ENCODE peak calls at places on chromosomes 6 and 20, in four cellular contexts. One of them, this sample, is unnamed.

GRCh38 chr6:2899596-2899995 is 3.5 kb downstream of the SERPINB9 start:
- DNase-seq in nephron progenitor cell: no peak
- DNase-seq in MCF 10A: no peak
- DNase-seq in PC-3: no peak
- DNase-seq in this sample: no peak

GRCh38 chr6:11766589-11767450 is 11.8 kb downstream of the ADTRP start:
- DNase-seq in nephron progenitor cell: no peak
- DNase-seq in MCF 10A: peak; percentile 89
- DNase-seq in PC-3: peak; percentile 95
- DNase-seq in this sample: no peak

GRCh38 chr6:111487656-111488055 is 4.6 kb upstream of the REV3L start:
- DNase-seq in nephron progenitor cell: no peak
- DNase-seq in MCF 10A: peak; percentile 71
- DNase-seq in PC-3: peak; percentile 35
- DNase-seq in this sample: no peak

GRCh38 chr20:62063981-62064787 is 1.5 kb downstream of the TAF4 start:
- DNase-seq in nephron progenitor cell: peak; percentile 40
- DNase-seq in MCF 10A: no peak
- DNase-seq in PC-3: peak; percentile 38
- DNase-seq in this sample: peak; percentile 93

GRCh38 chr6:45415315-45415714 is 37.6 kb upstream of the SUPT3H start:
- DNase-seq in nephron progenitor cell: no peak
- DNase-seq in MCF 10A: no peak
- DNase-seq in PC-3: no peak
- DNase-seq in this sample: no peak

GRCh38 chr20:58956078-58956477 is 25.0 kb upstream of the NELFCD start:
- DNase-seq in nephron progenitor cell: no peak
- DNase-seq in MCF 10A: peak; percentile 74
- DNase-seq in PC-3: peak; percentile 47
- DNase-seq in this sample: no peak

GRCh38 chr20:278607-279571 is 11.7 kb downstream of the C20orf96 start:
- DNase-seq in nephron progenitor cell: no peak
- DNase-seq in MCF 10A: no peak
- DNase-seq in PC-3: no peak
- DNase-seq in this sample: no peak

GRCh38 chr20:38902601-38903000 is 23.6 kb upstream of the FAM83D start:
- DNase-seq in nephron progenitor cell: no peak
- DNase-seq in MCF 10A: no peak
- DNase-seq in PC-3: no peak
- DNase-seq in this sample: no peak

GRCh38 chr6:139762587-139763031 is 388.2 kb upstream of the CITED2 start:
- DNase-seq in nephron progenitor cell: no peak
- DNase-seq in MCF 10A: peak; percentile 48
- DNase-seq in PC-3: peak; percentile 69
- DNase-seq in this sample: no peak

GRCh38 chr6:13787146-13787545 is 27.2 kb downstream of the MCUR1 start:
- DNase-seq in nephron progenitor cell: no peak
- DNase-seq in MCF 10A: no peak
- DNase-seq in PC-3: no peak
- DNase-seq in this sample: no peak

GRCh38 chr6:169839898-169840631 is 88.6 kb downstream of the ERMARD start:
- DNase-seq in nephron progenitor cell: no peak
- DNase-seq in MCF 10A: no peak
- DNase-seq in PC-3: no peak
- DNase-seq in this sample: no peak

GRCh38 chr6:68575765-68576439 is 59.2 kb upstream of the ADGRB3 start:
- DNase-seq in nephron progenitor cell: peak; percentile 65
- DNase-seq in MCF 10A: no peak
- DNase-seq in PC-3: peak; percentile 33
- DNase-seq in this sample: no peak

GRCh38 chr6:169529931-169530761 is 171.7 kb downstream of the WDR27 start:
- DNase-seq in nephron progenitor cell: no peak
- DNase-seq in MCF 10A: no peak
- DNase-seq in PC-3: peak; percentile 61
- DNase-seq in this sample: no peak

GRCh38 chr6:89375902-89376301 is 23.4 kb upstream of the UBE2J1 start:
- DNase-seq in nephron progenitor cell: no peak
- DNase-seq in MCF 10A: no peak
- DNase-seq in PC-3: no peak
- DNase-seq in this sample: no peak

GRCh38 chr6:4732691-4733315 is 43.4 kb upstream of the CDYL start:
- DNase-seq in nephron progenitor cell: peak; percentile 27
- DNase-seq in MCF 10A: peak; percentile 91
- DNase-seq in PC-3: peak; percentile 93
- DNase-seq in this sample: no peak

GRCh38 chr6:113893866-113894265 is 36.7 kb downstream of the MARCKS start:
- DNase-seq in nephron progenitor cell: no peak
- DNase-seq in MCF 10A: no peak
- DNase-seq in PC-3: no peak
- DNase-seq in this sample: no peak

GRCh38 chr6:117265425-117266266 is at the start of gene VGLL2:
- DNase-seq in nephron progenitor cell: peak; percentile 78
- DNase-seq in MCF 10A: peak; percentile 23
- DNase-seq in PC-3: no peak
- DNase-seq in this sample: peak; percentile 84

GRCh38 chr20:29443819-29444218 is 1813.6 kb upstream of the DEFB115 start:
- DNase-seq in nephron progenitor cell: no peak
- DNase-seq in MCF 10A: no peak
- DNase-seq in PC-3: no peak
- DNase-seq in this sample: no peak

GRCh38 chr20:53028337-53029007 is 56.3 kb downstream of the TSHZ2 start:
- DNase-seq in nephron progenitor cell: no peak
- DNase-seq in MCF 10A: peak; percentile 26
- DNase-seq in PC-3: no peak
- DNase-seq in this sample: no peak

GRCh38 chr20:16902657-16903056 is 154.5 kb downstream of the OTOR start:
- DNase-seq in nephron progenitor cell: no peak
- DNase-seq in MCF 10A: no peak
- DNase-seq in PC-3: no peak
- DNase-seq in this sample: no peak

GRCh38 chr20:16904751-16905150 is 156.6 kb downstream of the OTOR start:
- DNase-seq in nephron progenitor cell: no peak
- DNase-seq in MCF 10A: peak; percentile 25
- DNase-seq in PC-3: peak; percentile 13
- DNase-seq in this sample: no peak
- TF ChIP-seq CTCF in nephron progenitor cell: no peak
- TF ChIP-seq CTCF in MCF 10A: no peak
- TF ChIP-seq CTCF in PC-3: peak; percentile 37
- TF ChIP-seq CTCF in this sample: peak; percentile 15

GRCh38 chr6:119264854-119265397 is 84.6 kb downstream of the MAN1A1 start:
- DNase-seq in nephron progenitor cell: no peak
- DNase-seq in MCF 10A: no peak
- DNase-seq in PC-3: no peak
- DNase-seq in this sample: no peak

GRCh38 chr6:119256978-119257462 is 92.5 kb downstream of the MAN1A1 start:
- DNase-seq in nephron progenitor cell: no peak
- DNase-seq in MCF 10A: no peak
- DNase-seq in PC-3: no peak
- DNase-seq in this sample: no peak

GRCh38 chr6:119262612-119263011 is 86.9 kb downstream of the MAN1A1 start:
- DNase-seq in nephron progenitor cell: no peak
- DNase-seq in MCF 10A: no peak
- DNase-seq in PC-3: no peak
- DNase-seq in this sample: no peak

GRCh38 chr6:119259027-119259426 is 90.5 kb downstream of the MAN1A1 start:
- DNase-seq in nephron progenitor cell: no peak
- DNase-seq in MCF 10A: peak; percentile 19
- DNase-seq in PC-3: peak; percentile 63
- DNase-seq in this sample: no peak

DNA sequence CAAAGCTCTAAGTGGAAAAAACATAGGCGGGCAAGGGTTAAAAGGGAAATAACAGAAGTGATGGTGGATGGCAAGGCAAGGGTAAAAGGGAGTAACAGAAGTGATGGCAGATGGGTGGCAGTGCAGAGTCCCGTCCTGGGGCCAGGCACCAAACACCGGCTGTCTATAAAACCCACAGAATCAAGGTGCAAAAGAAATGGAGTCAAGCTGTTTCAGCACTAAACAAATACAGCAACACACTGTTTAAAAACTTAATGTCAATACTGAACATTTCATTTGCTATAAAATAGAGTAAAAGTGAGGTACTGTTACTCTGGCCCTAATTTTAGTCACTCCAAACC is 87.6 kb downstream of the MAN1A1 start:
- DNase-seq in nephron progenitor cell: no peak
- DNase-seq in MCF 10A: no peak
- DNase-seq in PC-3: no peak
- DNase-seq in this sample: no peak
- TF ChIP-seq CTCF in nephron progenitor cell: no peak
- TF ChIP-seq CTCF in MCF 10A: no peak
- TF ChIP-seq CTCF in PC-3: no peak
- TF ChIP-seq CTCF in this sample: no peak

DNA sequence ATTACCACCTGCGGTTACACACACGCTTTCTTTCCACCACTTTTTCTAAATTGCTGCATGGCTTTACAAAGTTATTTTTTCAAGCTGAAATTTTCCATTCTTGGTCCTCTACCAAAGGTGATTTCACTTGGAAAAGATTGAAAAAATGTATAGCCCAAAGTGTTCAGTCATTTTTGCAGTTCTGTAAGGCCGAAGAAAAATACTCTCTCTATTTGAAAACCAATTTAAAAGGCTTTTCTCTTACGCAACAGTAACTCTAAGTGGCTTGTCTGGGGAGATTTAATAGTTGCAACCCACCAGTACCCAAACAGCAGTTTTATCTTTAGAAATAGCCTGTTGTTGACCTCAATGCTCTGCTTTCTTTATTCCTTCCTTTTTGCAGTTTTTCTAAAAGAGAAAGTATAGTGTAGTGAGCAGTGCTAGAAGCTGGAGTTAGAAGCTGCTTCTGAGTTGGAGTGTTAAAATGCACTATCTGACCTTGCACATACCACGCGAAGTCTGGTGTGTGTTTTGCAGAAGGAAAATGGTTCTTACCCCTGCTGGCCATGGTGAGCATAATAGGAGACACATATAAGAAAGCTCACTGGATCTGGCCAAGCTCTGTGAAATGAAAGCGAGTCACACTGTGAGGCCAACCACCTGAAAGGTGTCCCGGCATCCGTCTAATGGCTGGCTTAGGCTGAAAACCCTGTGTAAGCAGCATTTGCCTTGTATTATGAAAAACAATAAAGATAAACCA is 271.6 kb upstream of the PRND start:
- DNase-seq in nephron progenitor cell: no peak
- DNase-seq in MCF 10A: peak; percentile 48
- DNase-seq in PC-3: peak; percentile 58
- DNase-seq in this sample: no peak
- TF ChIP-seq CTCF in nephron progenitor cell: peak; percentile 25
- TF ChIP-seq CTCF in MCF 10A: no peak
- TF ChIP-seq CTCF in PC-3: peak; percentile 43
- TF ChIP-seq CTCF in this sample: peak; percentile 54

GRCh38 chr6:84967389-84967788 is 203.0 kb upstream of the TBX18 start:
- DNase-seq in nephron progenitor cell: peak; percentile 34
- DNase-seq in MCF 10A: peak; percentile 67
- DNase-seq in PC-3: peak; percentile 42
- DNase-seq in this sample: no peak
- TF ChIP-seq CTCF in nephron progenitor cell: peak; percentile 49
- TF ChIP-seq CTCF in MCF 10A: peak; percentile 64
- TF ChIP-seq CTCF in PC-3: peak; percentile 60
- TF ChIP-seq CTCF in this sample: peak; percentile 82

GRCh38 chr6:26270121-26270861 is 94.7 kb upstream of the BTN3A2 start:
- DNase-seq in nephron progenitor cell: no peak
- DNase-seq in MCF 10A: peak; percentile 32
- DNase-seq in PC-3: no peak
- DNase-seq in this sample: no peak
- TF ChIP-seq CTCF in nephron progenitor cell: no peak
- TF ChIP-seq CTCF in MCF 10A: no peak
- TF ChIP-seq CTCF in PC-3: no peak
- TF ChIP-seq CTCF in this sample: peak; percentile 38

This sample was measured in chondrocyte.